ENCODE peak calls at places on chromosomes 12 and 14, in five cellular contexts. A, F, R, E and S are unnamed samples. For H3K9me2, the result is how much of the 10 kb centered on the place peaks cover.

GRCh38 chr12:116299064-116299463 is 21.6 kb upstream of the MED13L start:
- DNase-seq in A (no peak), F (peak), R (no peak), E (no peak), S (no peak)

GRCh38 chr14:72332054-72332453 is 399.8 kb downstream of the RGS6 start:
- DNase-seq in A (no peak), F (no peak), R (no peak), E (no peak), S (no peak)

GRCh38 chr12:117033382-117034045 is 65.7 kb downstream of the TESC start:
- DNase-seq in A (no peak), F (no peak), R (no peak), E (no peak), S (no peak)

GRCh38 chr12:44842669-44843068 is 33.4 kb downstream of the NELL2 start:
- DNase-seq in A (no peak), F (no peak), R (no peak), E (no peak), S (no peak)

GRCh38 chr12:75735853-75736252 is 224.4 kb upstream of the KRR1 start:
- DNase-seq in A (no peak), F (peak), R (no peak), E (peak), S (no peak)

GRCh38 chr14:24692382-24693352 is 58.7 kb upstream of the GZMB start:
- DNase-seq in A (no peak), F (no peak), R (no peak), E (no peak), S (no peak)

GRCh38 chr12:4251967-4252366 is 21.6 kb upstream of the CCND2 start:
- DNase-seq in A (no peak), F (no peak), R (no peak), E (no peak), S (no peak)

GRCh38 chr14:21346532-21347135 is 37.2 kb downstream of the SUPT16H start:
- DNase-seq in A (no peak), F (no peak), R (no peak), E (peak), S (no peak)

GRCh38 chr12:122850695-122851350 is 15.6 kb downstream of the HIP1R start:
- DNase-seq in A (no peak), F (peak), R (peak), E (peak), S (no peak)

GRCh38 chr12:94649349-94650142 is 811 bp downstream of the TMCC3 start:
- DNase-seq in A (peak), F (peak), R (peak), E (peak), S (no peak)

GRCh38 chr14:101358320-101358569 is 203.1 kb upstream of the DIO3 start:
- DNase-seq in A (no peak), F (no peak), R (no peak), E (no peak), S (no peak)

GRCh38 chr12:31752450-31752849 is 23.6 kb upstream of the AMN1 start:
- DNase-seq in A (peak), F (no peak), R (peak), E (no peak), S (no peak)

GRCh38 chr14:93185333-93185688 is 194 bp downstream of the LYSET start:
- DNase-seq in A (peak), F (peak), R (no peak), E (no peak), S (peak)

GRCh38 chr12:108966378-108967151 is 54.3 kb downstream of the SVOP start:
- DNase-seq in A (no peak), F (no peak), R (no peak), E (no peak), S (no peak)

GRCh38 chr14:22450266-22450665 is 138.8 kb downstream of the DAD1 start:
- DNase-seq in A (no peak), F (no peak), R (no peak), E (no peak), S (no peak)

GRCh38 chr14:79280400-79280670 is 931.0 kb downstream of the DIO2 start:
- DNase-seq in A (no peak), F (no peak), R (no peak), E (no peak), S (no peak)

GRCh38 chr12:56933826-56934625 is at the start of gene SDR9C7:
- DNase-seq in A (no peak), F (peak), R (no peak), E (no peak), S (no peak)

GRCh38 chr14:103818870-103819269 is 28.5 kb downstream of the PPP1R13B start:
- DNase-seq in A (no peak), F (no peak), R (no peak), E (no peak), S (no peak)

GRCh38 chr12:58393152-58393551 is 451.8 kb downstream of the ATP23 start:
- DNase-seq in A (no peak), F (peak), R (no peak), E (peak), S (no peak)

GRCh38 chr12:3220382-3221321 is 143.5 kb downstream of the TSPAN9 start:
- DNase-seq in A (no peak), F (no peak), R (no peak), E (no peak), S (no peak)

DNA sequence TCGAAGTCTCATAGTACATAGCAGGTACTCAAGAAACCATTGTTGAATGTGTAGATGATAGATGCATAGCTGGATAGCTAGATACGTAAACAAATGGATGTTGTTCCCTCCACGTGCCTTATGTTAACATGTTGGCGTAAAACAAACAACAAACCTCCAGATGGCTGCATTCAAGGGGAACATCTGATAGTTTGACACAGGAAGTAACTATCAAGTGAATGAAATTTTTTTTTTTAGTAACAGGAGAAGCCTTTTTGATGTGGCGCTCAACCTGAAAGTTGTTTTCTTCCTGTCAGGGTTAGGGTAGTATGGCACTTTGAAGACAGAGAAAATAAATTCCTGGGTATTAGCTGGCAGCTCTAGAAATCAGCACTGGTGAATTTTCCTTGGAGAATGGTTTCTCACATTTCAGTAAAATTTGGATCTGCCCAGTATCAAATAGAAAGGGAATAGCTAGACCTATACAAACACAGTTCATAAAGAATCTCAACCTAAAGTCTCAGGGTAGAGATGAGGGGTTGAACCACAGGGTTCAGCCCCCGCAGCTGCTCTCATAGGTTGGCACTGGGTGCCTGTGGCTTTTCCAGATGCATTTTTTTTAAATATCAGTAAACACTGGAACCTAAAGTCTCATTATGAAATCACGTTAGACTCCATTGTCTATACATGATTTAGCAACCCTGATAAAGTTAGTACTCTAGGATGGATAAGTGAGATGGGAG is 18.8 kb upstream of the RAP1B start:
- DNase-seq in A (peak), F (no peak), R (no peak), E (no peak), S (no peak)
- H3K27ac ChIP-seq in A (peak), F (no peak), R (no peak), E (no peak), S (no peak)

GRCh38 chr14:95264271-95264973 is 55.3 kb downstream of the CLMN start:
- DNase-seq in A (no peak), F (no peak), R (no peak), E (no peak), S (no peak)
- H3K9ac ChIP-seq in A (no peak), F (peak), R (no peak), E (no peak), S (peak)

DNA sequence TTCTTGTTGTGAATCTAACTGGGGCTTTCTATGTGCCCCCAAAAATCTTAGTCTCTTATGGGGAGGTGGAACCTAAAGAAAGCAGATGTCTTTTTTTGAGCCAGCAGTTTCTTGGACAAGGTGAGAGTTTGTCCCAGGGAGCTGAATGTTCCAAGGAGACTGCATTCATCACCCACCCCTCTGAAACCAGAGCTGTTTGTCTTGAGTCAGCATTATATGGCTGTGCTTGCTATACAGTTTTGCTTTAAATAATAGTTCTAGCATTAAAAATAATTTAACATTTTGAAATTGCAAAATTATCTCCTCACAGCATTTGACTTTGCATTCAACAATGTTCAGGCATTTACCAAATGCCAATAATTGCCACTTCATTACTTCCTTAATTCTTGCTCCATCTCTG is 813.3 kb downstream of the BCL11B start:
- DNase-seq in A (no peak), F (no peak), R (no peak), E (no peak), S (no peak)
- H3K9me2 ChIP-seq in A (under half), F (under half), R (under half), E (under half), S (under half)

DNA sequence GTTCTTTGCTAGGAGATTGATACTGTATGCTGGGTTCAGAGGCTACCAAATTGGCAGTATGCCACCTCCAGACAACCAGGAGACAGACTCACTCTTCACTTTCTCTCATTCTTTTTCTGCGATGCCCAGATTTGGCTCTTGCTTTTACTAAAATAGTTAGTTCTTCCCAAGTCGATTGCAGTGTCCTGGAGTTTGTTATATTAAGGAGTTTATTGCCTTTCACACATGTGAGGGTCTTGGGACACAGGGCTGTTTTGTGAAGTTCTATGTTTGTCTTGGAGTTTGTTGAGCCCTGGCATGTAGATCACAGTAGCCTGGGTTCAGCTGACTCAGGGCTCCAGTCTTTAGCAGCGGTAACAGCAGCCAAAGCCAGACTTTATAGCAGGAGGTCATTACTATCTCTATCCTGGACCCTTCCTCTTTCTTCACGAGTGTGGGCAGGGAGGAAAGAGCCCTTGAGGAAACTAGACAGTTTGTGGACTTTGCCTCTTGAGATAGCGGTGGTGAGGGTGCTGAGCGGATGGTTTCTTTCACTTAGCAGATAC is 1.6 kb downstream of the MLEC start:
- DNase-seq in A (no peak), F (peak), R (no peak), E (peak), S (no peak)
- H3K27ac ChIP-seq in A (no peak), F (no peak), R (peak), E (peak), S (no peak)

GRCh38 chr12:79687711-79688270 is 3.0 kb downstream of the PAWR start:
- DNase-seq in A (no peak), F (no peak), R (no peak), E (peak), S (peak)
- H3K9ac ChIP-seq in A (no peak), F (peak), R (no peak), E (peak), S (peak)

DNA sequence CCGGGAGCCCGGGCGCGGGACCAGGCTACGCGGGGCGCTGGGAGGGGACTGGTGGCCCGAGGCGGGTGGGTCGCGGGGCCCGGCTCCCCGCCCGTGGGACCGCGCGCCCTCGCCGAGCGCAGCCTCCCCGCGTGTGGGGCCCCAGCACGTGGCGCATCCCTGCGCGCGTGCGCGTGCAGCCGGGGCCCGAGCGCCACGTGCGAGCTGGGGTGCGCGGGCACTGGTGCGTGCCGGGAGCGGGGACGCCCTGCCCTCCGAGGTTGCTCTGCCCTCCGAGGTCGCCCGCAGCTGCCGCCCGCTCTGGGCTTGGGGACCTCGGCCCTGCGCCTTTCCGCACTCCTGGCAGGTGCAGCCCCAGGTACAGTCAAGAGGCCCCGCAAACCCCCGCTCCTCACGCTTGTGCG is 365 bp upstream of the CCDC88C start:
- DNase-seq in A (peak), F (peak), R (peak), E (peak), S (peak)
- H3K9me2 ChIP-seq in A (under half), F (under half), R (under half), E (under half), S (under half)

DNA sequence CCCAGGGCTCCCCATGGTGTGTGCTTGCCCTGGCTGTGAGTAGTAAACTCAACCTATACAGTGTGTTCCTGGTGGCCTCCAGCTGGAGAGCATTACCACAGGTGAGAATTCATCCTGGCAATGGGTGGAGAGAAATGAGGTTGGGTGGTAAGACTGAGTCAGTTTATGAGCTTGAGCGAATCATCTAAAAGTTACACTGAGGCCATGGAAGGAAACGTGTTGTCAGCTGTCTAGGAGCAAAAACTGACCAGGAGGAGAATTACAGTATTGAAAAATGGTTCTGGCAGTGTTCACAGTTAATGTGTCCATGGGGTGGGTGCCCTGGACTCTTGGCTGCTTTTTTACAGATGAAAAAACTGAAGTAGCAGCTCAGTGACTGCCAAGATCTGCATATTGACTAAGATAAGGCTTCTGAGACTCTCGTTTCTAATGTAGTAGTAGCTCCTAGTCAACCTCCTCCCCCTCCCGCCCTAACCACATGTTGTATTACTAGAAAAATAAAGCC is 202.0 kb upstream of the AMIGO2 start:
- DNase-seq in A (no peak), F (peak), R (no peak), E (peak), S (no peak)
- H3K27ac ChIP-seq in A (no peak), F (peak), R (peak), E (no peak), S (no peak)

GRCh38 chr12:1833596-1834028 is 13.2 kb downstream of the LRTM2 start:
- DNase-seq in A (no peak), F (no peak), R (no peak), E (no peak), S (no peak)

GRCh38 chr12:1834186-1834925 is 14.0 kb downstream of the LRTM2 start:
- DNase-seq in A (no peak), F (no peak), R (no peak), E (no peak), S (no peak)

GRCh38 chr12:1836241-1836803 is 16.0 kb downstream of the LRTM2 start:
- DNase-seq in A (no peak), F (no peak), R (peak), E (no peak), S (no peak)

GRCh38 chr12:1836854-1837411 is 16.6 kb downstream of the LRTM2 start:
- DNase-seq in A (no peak), F (peak), R (peak), E (no peak), S (no peak)

GRCh38 chr12:1835178-1836131 is 15.1 kb downstream of the LRTM2 start:
- DNase-seq in A (no peak), F (no peak), R (no peak), E (no peak), S (no peak)
- H3K9ac ChIP-seq in A (no peak), F (no peak), R (no peak), E (no peak), S (no peak)

GRCh38 chr14:75493580-75494130 is 28.6 kb upstream of the BATF start:
- DNase-seq in A (no peak), F (no peak), R (no peak), E (no peak), S (no peak)
- H3K9me2 ChIP-seq in A (under half), F (under half), R (under half), E (under half), S (under half)

DNA sequence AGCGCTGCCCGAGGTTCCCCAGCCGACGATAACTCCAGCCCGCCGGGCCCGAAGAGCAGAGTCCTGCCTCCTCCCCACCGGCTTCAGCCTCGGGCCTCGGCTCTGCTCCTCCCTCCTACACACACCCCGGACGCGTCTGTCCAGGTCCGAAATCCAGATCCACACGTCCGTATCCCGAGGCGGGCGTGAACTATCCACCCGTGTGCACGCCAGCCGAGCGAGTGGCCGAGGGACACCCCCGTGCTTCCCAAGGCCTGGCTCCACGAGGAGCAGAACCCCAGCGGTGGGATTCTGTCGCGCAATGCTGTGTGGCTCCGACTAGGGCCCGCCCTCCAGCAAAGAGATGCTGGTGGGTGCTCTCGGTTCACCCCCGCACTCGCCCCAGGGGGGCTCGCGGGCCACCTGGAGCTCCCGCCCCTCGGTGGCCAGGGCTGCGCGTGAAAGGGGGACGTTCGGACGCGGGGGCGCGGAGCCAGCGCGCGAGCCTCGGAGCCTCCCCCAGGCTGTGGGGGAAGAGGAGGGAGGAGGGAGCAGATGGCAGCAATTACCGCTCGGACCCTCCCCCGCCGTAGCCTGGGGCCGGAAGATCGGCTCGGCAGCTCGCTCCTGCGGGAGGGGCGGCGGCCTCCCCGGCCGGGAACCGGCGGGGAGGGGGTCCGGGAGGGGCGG is 18.9 kb upstream of the ANKRD33 start:
- DNase-seq in A (no peak), F (no peak), R (peak), E (peak), S (no peak)
- H3K27ac ChIP-seq in A (no peak), F (no peak), R (no peak), E (no peak), S (no peak)